ENCODE peak calls at places on chromosomes 1 and 21, in five cellular contexts. One of them, this sample, is unnamed. For H3K36me3, the result is how much of the 10 kb centered on the place peaks cover.

GRCh38 chr1:228416217-228416971 is at the start of gene TRIM17:
- DNase-seq in tibial artery: no peak
- DNase-seq in ovary: no peak
- DNase-seq in pancreas: no peak
- DNase-seq in OCI-LY7: no peak
- DNase-seq in this sample: no peak

GRCh38 chr1:17553970-17554369 is 14.5 kb downstream of the ARHGEF10L start:
- DNase-seq in tibial artery: peak
- DNase-seq in ovary: no peak
- DNase-seq in pancreas: no peak
- DNase-seq in OCI-LY7: no peak
- DNase-seq in this sample: no peak

GRCh38 chr1:24364975-24365678 is 46.0 kb downstream of the GRHL3 start:
- DNase-seq in tibial artery: no peak
- DNase-seq in ovary: no peak
- DNase-seq in pancreas: no peak
- DNase-seq in OCI-LY7: no peak
- DNase-seq in this sample: peak

GRCh38 chr1:226655251-226656163 is 83.6 kb downstream of the ITPKB start:
- DNase-seq in tibial artery: no peak
- DNase-seq in ovary: no peak
- DNase-seq in pancreas: no peak
- DNase-seq in OCI-LY7: peak
- DNase-seq in this sample: no peak

GRCh38 chr1:110375490-110375889 is 15.3 kb downstream of the SLC16A4 start:
- DNase-seq in tibial artery: no peak
- DNase-seq in ovary: no peak
- DNase-seq in pancreas: no peak
- DNase-seq in OCI-LY7: no peak
- DNase-seq in this sample: no peak

GRCh38 chr1:906532-907420 is 16.9 kb upstream of the SAMD11 start:
- DNase-seq in tibial artery: peak
- DNase-seq in ovary: no peak
- DNase-seq in pancreas: peak
- DNase-seq in OCI-LY7: peak
- DNase-seq in this sample: peak

GRCh38 chr1:37034301-37035013 is at the start of gene GRIK3:
- DNase-seq in tibial artery: no peak
- DNase-seq in ovary: no peak
- DNase-seq in pancreas: no peak
- DNase-seq in OCI-LY7: peak
- DNase-seq in this sample: no peak

GRCh38 chr1:9183441-9183840 is 51.1 kb upstream of the H6PD start:
- DNase-seq in tibial artery: no peak
- DNase-seq in ovary: no peak
- DNase-seq in pancreas: no peak
- DNase-seq in OCI-LY7: no peak
- DNase-seq in this sample: no peak

GRCh38 chr1:3018051-3018471 is 3.2 kb upstream of the ACTRT2 start:
- DNase-seq in tibial artery: peak
- DNase-seq in ovary: no peak
- DNase-seq in pancreas: no peak
- DNase-seq in OCI-LY7: no peak
- DNase-seq in this sample: no peak

GRCh38 chr1:175826705-175827104 is 83.3 kb upstream of the TNR start:
- DNase-seq in tibial artery: no peak
- DNase-seq in ovary: no peak
- DNase-seq in pancreas: no peak
- DNase-seq in OCI-LY7: peak
- DNase-seq in this sample: no peak

GRCh38 chr1:29624747-29625420 is 388.6 kb downstream of the PTPRU start:
- DNase-seq in tibial artery: no peak
- DNase-seq in ovary: no peak
- DNase-seq in pancreas: no peak
- DNase-seq in OCI-LY7: no peak
- DNase-seq in this sample: peak

GRCh38 chr1:22245716-22246115 is 102.8 kb upstream of the WNT4 start:
- DNase-seq in tibial artery: no peak
- DNase-seq in ovary: no peak
- DNase-seq in pancreas: no peak
- DNase-seq in OCI-LY7: no peak
- DNase-seq in this sample: no peak

GRCh38 chr1:214551436-214552173 is at the start of gene PTPN14:
- DNase-seq in tibial artery: peak
- DNase-seq in ovary: peak
- DNase-seq in pancreas: peak
- DNase-seq in OCI-LY7: no peak
- DNase-seq in this sample: peak

GRCh38 chr1:33612877-33613487 is 140.5 kb downstream of the ZSCAN20 start:
- DNase-seq in tibial artery: no peak
- DNase-seq in ovary: peak
- DNase-seq in pancreas: peak
- DNase-seq in OCI-LY7: peak
- DNase-seq in this sample: no peak

GRCh38 chr1:160971618-160972056 is 17.0 kb upstream of the ITLN2 start:
- DNase-seq in tibial artery: no peak
- DNase-seq in ovary: no peak
- DNase-seq in pancreas: no peak
- DNase-seq in OCI-LY7: no peak
- DNase-seq in this sample: no peak

GRCh38 chr1:228100822-228101613 is 2.1 kb downstream of the C1orf35 start:
- DNase-seq in tibial artery: no peak
- DNase-seq in ovary: no peak
- DNase-seq in pancreas: no peak
- DNase-seq in OCI-LY7: no peak
- DNase-seq in this sample: no peak

GRCh38 chr1:179103999-179104398 is 22.1 kb downstream of the TOR3A start:
- DNase-seq in tibial artery: no peak
- DNase-seq in ovary: no peak
- DNase-seq in pancreas: no peak
- DNase-seq in OCI-LY7: no peak
- DNase-seq in this sample: no peak

GRCh38 chr21:26909972-26910371 is 56.9 kb downstream of the ADAMTS5 start:
- DNase-seq in tibial artery: no peak
- DNase-seq in ovary: no peak
- DNase-seq in pancreas: no peak
- DNase-seq in OCI-LY7: no peak
- DNase-seq in this sample: no peak

GRCh38 chr1:178501705-178502329 is 5.1 kb upstream of the CLEC20A start:
- DNase-seq in tibial artery: peak
- DNase-seq in ovary: peak
- DNase-seq in pancreas: peak
- DNase-seq in OCI-LY7: peak
- DNase-seq in this sample: peak

GRCh38 chr1:77354536-77354935 is 72.7 kb downstream of the AK5 start:
- DNase-seq in tibial artery: no peak
- DNase-seq in ovary: no peak
- DNase-seq in pancreas: no peak
- DNase-seq in OCI-LY7: no peak
- DNase-seq in this sample: no peak

GRCh38 chr1:243890576-243890975 is 40.5 kb upstream of the AKT3 start:
- DNase-seq in tibial artery: no peak
- DNase-seq in ovary: no peak
- DNase-seq in pancreas: no peak
- DNase-seq in OCI-LY7: no peak
- DNase-seq in this sample: no peak

GRCh38 chr1:243471754-243472725 is 216.2 kb downstream of the SDCCAG8 start:
- DNase-seq in tibial artery: no peak
- DNase-seq in ovary: no peak
- DNase-seq in pancreas: no peak
- DNase-seq in OCI-LY7: no peak
- DNase-seq in this sample: no peak

GRCh38 chr1:39409055-39409816 is 82.2 kb upstream of the BMP8A start:
- DNase-seq in tibial artery: peak
- DNase-seq in ovary: peak
- DNase-seq in pancreas: peak
- DNase-seq in OCI-LY7: no peak
- DNase-seq in this sample: peak
- H3K27ac ChIP-seq in tibial artery: peak
- H3K27ac ChIP-seq in ovary: peak
- H3K27ac ChIP-seq in pancreas: peak
- H3K27ac ChIP-seq in OCI-LY7: no peak
- H3K27ac ChIP-seq in this sample: peak

GRCh38 chr1:26882696-26883095 is 7.4 kb downstream of the GPN2 start:
- DNase-seq in tibial artery: no peak
- DNase-seq in ovary: no peak
- DNase-seq in pancreas: no peak
- DNase-seq in OCI-LY7: no peak
- DNase-seq in this sample: no peak

GRCh38 chr1:26874896-26875295 is 11.9 kb downstream of the SFN start:
- DNase-seq in tibial artery: no peak
- DNase-seq in ovary: no peak
- DNase-seq in pancreas: no peak
- DNase-seq in OCI-LY7: no peak
- DNase-seq in this sample: no peak

GRCh38 chr1:26879793-26880192 is 10.3 kb downstream of the GPN2 start:
- DNase-seq in tibial artery: no peak
- DNase-seq in ovary: no peak
- DNase-seq in pancreas: no peak
- DNase-seq in OCI-LY7: no peak
- DNase-seq in this sample: no peak

GRCh38 chr1:26877326-26877725 is 12.8 kb downstream of the GPN2 start:
- DNase-seq in tibial artery: no peak
- DNase-seq in ovary: no peak
- DNase-seq in pancreas: no peak
- DNase-seq in OCI-LY7: no peak
- DNase-seq in this sample: no peak
- H3K36me3 ChIP-seq in tibial artery: half or more
- H3K36me3 ChIP-seq in ovary: under half
- H3K36me3 ChIP-seq in pancreas: under half
- H3K36me3 ChIP-seq in OCI-LY7: half or more
- H3K36me3 ChIP-seq in this sample: half or more

GRCh38 chr1:165827199-165828102 is at the start of gene UCK2:
- DNase-seq in tibial artery: peak
- DNase-seq in ovary: peak
- DNase-seq in pancreas: peak
- DNase-seq in OCI-LY7: peak
- DNase-seq in this sample: peak

GRCh38 chr1:165828581-165829329 is 1.3 kb downstream of the UCK2 start:
- DNase-seq in tibial artery: peak
- DNase-seq in ovary: peak
- DNase-seq in pancreas: peak
- DNase-seq in OCI-LY7: peak
- DNase-seq in this sample: no peak

GRCh38 chr1:165828103-165828558 is 717 bp downstream of the UCK2 start:
- DNase-seq in tibial artery: peak
- DNase-seq in ovary: peak
- DNase-seq in pancreas: peak
- DNase-seq in OCI-LY7: peak
- DNase-seq in this sample: no peak

GRCh38 chr1:165831146-165831545 is 3.7 kb downstream of the UCK2 start:
- DNase-seq in tibial artery: no peak
- DNase-seq in ovary: no peak
- DNase-seq in pancreas: no peak
- DNase-seq in OCI-LY7: no peak
- DNase-seq in this sample: no peak

GRCh38 chr1:165829888-165830287 is 2.5 kb downstream of the UCK2 start:
- DNase-seq in tibial artery: no peak
- DNase-seq in ovary: no peak
- DNase-seq in pancreas: no peak
- DNase-seq in OCI-LY7: peak
- DNase-seq in this sample: no peak
- H3K4me3 ChIP-seq in tibial artery: no peak
- H3K4me3 ChIP-seq in ovary: no peak
- H3K4me3 ChIP-seq in pancreas: no peak
- H3K4me3 ChIP-seq in OCI-LY7: peak
- H3K4me3 ChIP-seq in this sample: no peak

GRCh38 chr1:71086331-71086730 is 5.5 kb upstream of the ZRANB2 start:
- DNase-seq in tibial artery: no peak
- DNase-seq in ovary: no peak
- DNase-seq in pancreas: no peak
- DNase-seq in OCI-LY7: no peak
- DNase-seq in this sample: no peak

GRCh38 chr1:71080178-71080781 is 555 bp downstream of the ZRANB2 start:
- DNase-seq in tibial artery: no peak
- DNase-seq in ovary: no peak
- DNase-seq in pancreas: no peak
- DNase-seq in OCI-LY7: peak
- DNase-seq in this sample: no peak

GRCh38 chr1:71081697-71082080 is 854 bp upstream of the ZRANB2 start:
- DNase-seq in tibial artery: peak
- DNase-seq in ovary: no peak
- DNase-seq in pancreas: peak
- DNase-seq in OCI-LY7: no peak
- DNase-seq in this sample: no peak

GRCh38 chr1:71080782-71081696 is at the start of gene ZRANB2:
- DNase-seq in tibial artery: peak
- DNase-seq in ovary: peak
- DNase-seq in pancreas: peak
- DNase-seq in OCI-LY7: peak
- DNase-seq in this sample: peak

DNA sequence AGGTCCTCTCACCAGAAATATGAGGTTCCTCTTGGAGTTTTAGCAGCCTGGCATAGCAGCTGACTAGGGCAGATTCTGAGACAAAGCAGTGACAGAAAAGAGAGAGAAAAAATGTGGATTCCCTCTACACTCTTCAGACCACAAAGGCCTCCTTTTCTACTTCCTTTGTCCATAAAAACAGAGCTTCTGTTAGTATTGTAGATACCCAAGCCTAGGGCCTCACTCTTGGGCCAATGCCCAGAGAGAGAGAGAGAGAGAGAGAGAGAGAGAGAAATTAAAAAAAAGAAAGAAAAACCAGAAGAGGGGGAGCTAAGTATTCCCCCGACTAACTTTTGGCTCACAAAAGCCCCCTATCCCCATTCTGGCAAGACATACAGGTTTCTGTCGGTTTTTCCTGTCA is 2.4 kb upstream of the ZRANB2 start:
- DNase-seq in tibial artery: no peak
- DNase-seq in ovary: no peak
- DNase-seq in pancreas: no peak
- DNase-seq in OCI-LY7: no peak
- DNase-seq in this sample: no peak
- H3K27ac ChIP-seq in tibial artery: no peak
- H3K27ac ChIP-seq in ovary: no peak
- H3K27ac ChIP-seq in pancreas: no peak
- H3K27ac ChIP-seq in OCI-LY7: no peak
- H3K27ac ChIP-seq in this sample: no peak

GRCh38 chr1:225418059-225418458 is 9.8 kb downstream of the LBR start:
- DNase-seq in tibial artery: no peak
- DNase-seq in ovary: no peak
- DNase-seq in pancreas: no peak
- DNase-seq in OCI-LY7: no peak
- DNase-seq in this sample: no peak
- H3K36me3 ChIP-seq in tibial artery: half or more
- H3K36me3 ChIP-seq in ovary: under half
- H3K36me3 ChIP-seq in pancreas: under half
- H3K36me3 ChIP-seq in OCI-LY7: half or more
- H3K36me3 ChIP-seq in this sample: half or more

This sample was measured in right atrium auricular region.